ENCODE peak calls at places on chromosomes 3 and 15, in five cellular contexts. One of them, this sample, is unnamed.

GRCh38 chr15:84842781-84843180 is 25.6 kb downstream of the ALPK3 start:
- DNase-seq in testis: no peak
- DNase-seq in NCI-H2081: no peak
- DNase-seq in GM13977: no peak
- DNase-seq in midbrain: no peak
- DNase-seq in this sample: no peak

GRCh38 chr3:130601662-130602061 is 84.7 kb downstream of the COL6A6 start:
- DNase-seq in NCI-H2081: no peak
- DNase-seq in GM13977: no peak
- DNase-seq in midbrain: no peak
- DNase-seq in testis: no peak
- DNase-seq in this sample: no peak

GRCh38 chr3:197490098-197490497 is 65.7 kb downstream of the BDH1 start:
- DNase-seq in testis: no peak
- DNase-seq in GM13977: no peak
- DNase-seq in NCI-H2081: no peak
- DNase-seq in midbrain: no peak
- DNase-seq in this sample: no peak

GRCh38 chr3:179244874-179245273 is 6.0 kb downstream of the KCNMB3 start:
- DNase-seq in testis: no peak
- DNase-seq in NCI-H2081: no peak
- DNase-seq in midbrain: no peak
- DNase-seq in GM13977: no peak
- DNase-seq in this sample: no peak

GRCh38 chr3:104564045-104564643 is 802.6 kb upstream of the ALCAM start:
- DNase-seq in testis: peak
- DNase-seq in NCI-H2081: peak
- DNase-seq in GM13977: no peak
- DNase-seq in midbrain: peak
- DNase-seq in this sample: peak

GRCh38 chr3:50654196-50654595 is 20.5 kb upstream of the DOCK3 start:
- DNase-seq in GM13977: no peak
- DNase-seq in midbrain: no peak
- DNase-seq in NCI-H2081: no peak
- DNase-seq in testis: no peak
- DNase-seq in this sample: no peak

GRCh38 chr3:177640319-177640997 is 443.2 kb upstream of the TBL1XR1 start:
- DNase-seq in midbrain: no peak
- DNase-seq in GM13977: no peak
- DNase-seq in testis: no peak
- DNase-seq in NCI-H2081: peak
- DNase-seq in this sample: no peak

GRCh38 chr3:138598534-138598933 is 4.5 kb upstream of the CEP70 start:
- DNase-seq in GM13977: no peak
- DNase-seq in NCI-H2081: no peak
- DNase-seq in midbrain: no peak
- DNase-seq in testis: no peak
- DNase-seq in this sample: no peak

GRCh38 chr3:23044463-23044862 is 158.7 kb upstream of the UBE2E2 start:
- DNase-seq in midbrain: no peak
- DNase-seq in GM13977: no peak
- DNase-seq in testis: no peak
- DNase-seq in NCI-H2081: no peak
- DNase-seq in this sample: no peak

GRCh38 chr15:65655457-65655856 is 33.7 kb downstream of the SLC24A1 start:
- DNase-seq in GM13977: no peak
- DNase-seq in midbrain: no peak
- DNase-seq in NCI-H2081: no peak
- DNase-seq in testis: no peak
- DNase-seq in this sample: no peak

GRCh38 chr3:37607604-37608003 is 254.1 kb upstream of the CTDSPL start:
- DNase-seq in NCI-H2081: no peak
- DNase-seq in midbrain: no peak
- DNase-seq in GM13977: no peak
- DNase-seq in testis: no peak
- DNase-seq in this sample: no peak

GRCh38 chr3:48997714-48998637 is 7.9 kb downstream of the P4HTM start:
- DNase-seq in NCI-H2081: no peak
- DNase-seq in GM13977: no peak
- DNase-seq in testis: no peak
- DNase-seq in midbrain: peak
- DNase-seq in this sample: no peak

GRCh38 chr3:151307131-151307530 is 9.5 kb downstream of the GPR87 start:
- DNase-seq in midbrain: no peak
- DNase-seq in NCI-H2081: no peak
- DNase-seq in GM13977: no peak
- DNase-seq in testis: no peak
- DNase-seq in this sample: no peak

GRCh38 chr15:31321418-31321817 is 5.2 kb upstream of the KLF13 start:
- DNase-seq in testis: no peak
- DNase-seq in midbrain: no peak
- DNase-seq in GM13977: no peak
- DNase-seq in NCI-H2081: no peak
- DNase-seq in this sample: no peak

GRCh38 chr3:112303811-112304325 is 9.9 kb upstream of the SLC9C1 start:
- DNase-seq in NCI-H2081: no peak
- DNase-seq in testis: peak
- DNase-seq in GM13977: no peak
- DNase-seq in midbrain: peak
- DNase-seq in this sample: no peak

GRCh38 chr15:68484696-68485400 is 52.9 kb upstream of the ITGA11 start:
- DNase-seq in GM13977: no peak
- DNase-seq in testis: no peak
- DNase-seq in midbrain: no peak
- DNase-seq in NCI-H2081: no peak
- DNase-seq in this sample: no peak

GRCh38 chr3:178084938-178085816 is 451.1 kb upstream of the KCNMB2 start:
- DNase-seq in GM13977: no peak
- DNase-seq in midbrain: peak
- DNase-seq in testis: peak
- DNase-seq in NCI-H2081: peak
- DNase-seq in this sample: peak

GRCh38 chr15:31887246-31887645 is 143.1 kb upstream of the CHRNA7 start:
- DNase-seq in NCI-H2081: no peak
- DNase-seq in GM13977: no peak
- DNase-seq in midbrain: peak
- DNase-seq in testis: no peak
- DNase-seq in this sample: no peak

GRCh38 chr3:179323197-179323901 is 518 bp downstream of the ZNF639 start:
- DNase-seq in testis: peak
- DNase-seq in midbrain: peak
- DNase-seq in NCI-H2081: peak
- DNase-seq in GM13977: peak
- DNase-seq in this sample: peak

GRCh38 chr3:15959434-15959811 is 161.6 kb upstream of the ANKRD28 start:
- DNase-seq in testis: no peak
- DNase-seq in midbrain: no peak
- DNase-seq in NCI-H2081: no peak
- DNase-seq in GM13977: no peak
- DNase-seq in this sample: no peak

GRCh38 chr3:71902258-71903128 is 117.5 kb upstream of the PROK2 start:
- DNase-seq in midbrain: no peak
- DNase-seq in GM13977: no peak
- DNase-seq in testis: no peak
- DNase-seq in NCI-H2081: no peak
- DNase-seq in this sample: no peak

GRCh38 chr3:145326666-145327065 is 834.3 kb downstream of the PLOD2 start:
- DNase-seq in testis: no peak
- DNase-seq in GM13977: no peak
- DNase-seq in NCI-H2081: no peak
- DNase-seq in midbrain: no peak
- DNase-seq in this sample: no peak

GRCh38 chr3:72629191-72629611 is 219.0 kb downstream of the SHQ1 start:
- DNase-seq in midbrain: no peak
- DNase-seq in GM13977: peak
- DNase-seq in NCI-H2081: no peak
- DNase-seq in testis: no peak
- DNase-seq in this sample: no peak

GRCh38 chr15:80242132-80242769 is 9.8 kb downstream of the CTXND1 start:
- DNase-seq in testis: peak
- DNase-seq in GM13977: peak
- DNase-seq in midbrain: peak
- DNase-seq in NCI-H2081: peak
- DNase-seq in this sample: peak

GRCh38 chr3:107690522-107691138 is 167.9 kb downstream of the BBX start:
- DNase-seq in midbrain: peak
- DNase-seq in testis: no peak
- DNase-seq in GM13977: peak
- DNase-seq in NCI-H2081: peak
- DNase-seq in this sample: no peak

GRCh38 chr3:43531835-43532234 is 90.0 kb downstream of the ANO10 start:
- DNase-seq in NCI-H2081: no peak
- DNase-seq in GM13977: no peak
- DNase-seq in midbrain: no peak
- DNase-seq in testis: no peak
- DNase-seq in this sample: no peak

GRCh38 chr15:31088672-31089360 is 12.7 kb downstream of the TRPM1 start:
- DNase-seq in NCI-H2081: no peak
- DNase-seq in GM13977: no peak
- DNase-seq in testis: peak
- DNase-seq in midbrain: no peak
- DNase-seq in this sample: no peak

GRCh38 chr15:49926731-49927130 is 192.3 kb downstream of the ATP8B4 start:
- DNase-seq in testis: no peak
- DNase-seq in NCI-H2081: no peak
- DNase-seq in midbrain: no peak
- DNase-seq in GM13977: no peak
- DNase-seq in this sample: no peak

GRCh38 chr3:131702156-131702555 is 199.4 kb upstream of the MRPL3 start:
- DNase-seq in GM13977: no peak
- DNase-seq in NCI-H2081: no peak
- DNase-seq in testis: no peak
- DNase-seq in midbrain: no peak
- DNase-seq in this sample: no peak

GRCh38 chr15:34709866-34710265 is 44.9 kb downstream of the GJD2 start:
- DNase-seq in GM13977: no peak
- DNase-seq in NCI-H2081: no peak
- DNase-seq in midbrain: no peak
- DNase-seq in testis: no peak
- DNase-seq in this sample: no peak

This sample was measured in NCI-H446.